ENCODE peak calls at places on chromosome 13, in four cellular contexts. H, R, C and N are unnamed samples.

GRCh38 chr13:90908792-90909191 is 438.7 kb upstream of the MIR17HG start:
- DNase-seq in H (no peak), R (no peak), C (no peak), N (no peak)

GRCh38 chr13:109160887-109161669 is 531.7 kb downstream of the MYO16 start:
- DNase-seq in H (no peak), R (no peak), C (no peak), N (no peak)

GRCh38 chr13:109787135-109787954 is 962 bp upstream of the IRS2 start:
- DNase-seq in H (peak), R (peak), C (no peak), N (no peak)

GRCh38 chr13:73421310-73421912 is 362.6 kb downstream of the KLF5 start:
- DNase-seq in H (no peak), R (no peak), C (no peak), N (no peak)

GRCh38 chr13:49652691-49653305 is 24.5 kb downstream of the ARL11 start:
- DNase-seq in H (no peak), R (no peak), C (no peak), N (no peak)

GRCh38 chr13:23608704-23609413 is 38.6 kb downstream of the TNFRSF19 start:
- DNase-seq in H (no peak), R (no peak), C (no peak), N (no peak)

GRCh38 chr13:51825165-51825592 is 19.8 kb downstream of the TMEM272 start:
- DNase-seq in H (no peak), R (no peak), C (no peak), N (no peak)

GRCh38 chr13:94950303-94950702 is 238.0 kb upstream of the SOX21 start:
- DNase-seq in H (no peak), R (no peak), C (no peak), N (no peak)

GRCh38 chr13:39656325-39656677 is 839 bp downstream of the COG6 start:
- DNase-seq in H (no peak), R (no peak), C (no peak), N (no peak)

GRCh38 chr13:111292710-111293485 is 27.5 kb upstream of the TEX29 start:
- DNase-seq in H (no peak), R (no peak), C (no peak), N (no peak)